ENCODE peak calls at places on chromosomes 4 and X, in ten cellular contexts. X is islet precursor cell, T is GM04504, A is A549, B is chondrocyte, R is fibroblast of the conjunctiva, N is prostate gland, P is EH, U is IMR-90, J is LoVo. Z is an unnamed sample.

GRCh38 chr4:151548708-151549107 is 139.7 kb downstream of the FHIP1A start:
- DNase-seq in A (no peak), U (no peak), T (no peak), N (no peak), B (no peak), R (no peak), P (no peak), J (no peak), X (no peak), Z (no peak)

GRCh38 chr4:8319731-8320385 is 50.3 kb downstream of the HTRA3 start:
- DNase-seq in T (peak; percentile 57), R (no peak), U (no peak), X (peak; percentile 42), A (no peak), J (no peak), B (peak; percentile 46), P (peak; percentile 13), N (peak; percentile 61), Z (no peak)

GRCh38 chr4:1010522-1011021 is 854 bp upstream of the FGFRL1 start:
- DNase-seq in R (peak; percentile 70), B (no peak), N (peak; percentile 68), U (peak; percentile 68), P (peak; percentile 89), T (peak; percentile 75), X (no peak), J (peak; percentile 63), A (peak; percentile 83), Z (peak; percentile 52)

GRCh38 chrX:7147431-7147977 is at the start of gene STS:
- DNase-seq in X (peak; percentile 60), A (no peak), P (no peak), R (no peak), U (peak; percentile 14), B (no peak), N (peak; percentile 4), J (no peak), T (no peak), Z (peak; percentile 66)

GRCh38 chrX:43971966-43972961 is 926 bp downstream of the NDP start:
- DNase-seq in N (no peak), R (no peak), U (peak; percentile 39), X (no peak), J (no peak), A (no peak), T (no peak), B (no peak), P (no peak), Z (peak; percentile 16)

GRCh38 chrX:48913605-48914366 is 2.3 kb upstream of the SLC35A2 start:
- DNase-seq in T (no peak), U (no peak), J (no peak), P (no peak), N (no peak), R (no peak), X (no peak), B (no peak), A (no peak), Z (no peak)

GRCh38 chrX:11329016-11329415 is 35.8 kb downstream of the AMELX start:
- DNase-seq in X (no peak), R (no peak), P (peak; percentile 3), U (peak; percentile 7), N (no peak), J (no peak), T (no peak), A (no peak), B (no peak), Z (no peak)

GRCh38 chrX:39704590-39704989 is 393.2 kb downstream of the BCOR start:
- DNase-seq in N (no peak), T (no peak), P (no peak), J (no peak), A (no peak), U (no peak), B (no peak), R (no peak), X (no peak), Z (no peak)

GRCh38 chr4:77308843-77309242 is 151.8 kb downstream of the CCNG2 start:
- DNase-seq in T (peak; percentile 12), U (peak; percentile 35), P (peak; percentile 54), X (peak; percentile 18), A (peak; percentile 24), N (no peak), R (no peak), B (no peak), J (peak; percentile 23), Z (no peak)

GRCh38 chr4:94507708-94508107 is 56.0 kb downstream of the PDLIM5 start:
- DNase-seq in J (peak; percentile 81), B (no peak), T (peak; percentile 78), N (no peak), A (peak; percentile 81), P (peak; percentile 91), X (no peak), U (peak; percentile 93), R (peak; percentile 62), Z (no peak)

GRCh38 chrX:132648870-132649269 is 160.0 kb upstream of the MBNL3 start:
- DNase-seq in U (peak; percentile 7), J (no peak), X (no peak), P (peak; percentile 0), T (no peak), N (no peak), B (no peak), A (no peak), R (no peak), Z (no peak)

GRCh38 chr4:38583102-38583501 is 80.9 kb upstream of the KLF3 start:
- DNase-seq in N (no peak), J (no peak), R (no peak), B (no peak), P (no peak), X (no peak), T (no peak), U (no peak), A (no peak), Z (no peak)

GRCh38 chrX:10966057-10966456 is 145.1 kb upstream of the HCCS start:
- DNase-seq in N (no peak), B (no peak), R (no peak), T (no peak), J (no peak), X (no peak), U (no peak), P (no peak), A (no peak), Z (no peak)

GRCh38 chrX:53186363-53186762 is 38.6 kb downstream of the KDM5C start:
- DNase-seq in X (no peak), T (no peak), B (no peak), J (peak; percentile 5), N (no peak), U (peak; percentile 77), A (no peak), R (no peak), P (peak; percentile 35), Z (no peak)

GRCh38 chr4:40121515-40121914 is 64.9 kb downstream of the N4BP2 start:
- DNase-seq in N (no peak), T (peak; percentile 30), A (peak; percentile 43), X (no peak), J (no peak), P (peak; percentile 79), B (no peak), U (peak; percentile 89), R (peak; percentile 29), Z (no peak)

GRCh38 chr4:142467086-142467485 is 379.0 kb downstream of the INPP4B start:
- DNase-seq in X (no peak), T (no peak), P (no peak), R (no peak), J (no peak), B (no peak), A (no peak), U (no peak), N (no peak), Z (no peak)

GRCh38 chr4:4555916-4556315 is 14.1 kb upstream of the STX18 start:
- DNase-seq in P (peak; percentile 98), X (no peak), J (peak; percentile 15), B (no peak), U (peak; percentile 89), A (no peak), N (no peak), R (no peak), T (peak; percentile 71), Z (no peak)

GRCh38 chr4:102341201-102341600 is 4.1 kb downstream of the SLC39A8 start:
- DNase-seq in A (no peak), N (no peak), T (no peak), U (no peak), P (no peak), B (no peak), R (no peak), X (no peak), J (no peak), Z (no peak)

Z was measured in nucleus accumbens.